ENCODE peak calls at places on chromosome 18, in four cellular contexts. Y is NCI-H510A treated with DMSO at 0.1 percent for 48 hours, N is glomerular endothelial cell, D is occipital lobe. O is an unnamed sample.

GRCh38 chr18:59123588-59124369 is 15.9 kb upstream of the SEC11C start:
- DNase-seq in N (no peak), D (peak), Y (no peak), O (no peak)

GRCh38 chr18:8771930-8772329 is 66.6 kb downstream of the MTCL1 start:
- DNase-seq in D (no peak), Y (no peak), N (no peak), O (peak)

GRCh38 chr18:13375302-13376255 is 157.0 kb downstream of the LDLRAD4 start:
- DNase-seq in Y (peak), D (peak), N (peak), O (peak)

GRCh38 chr18:49041677-49042570 is 91.2 kb upstream of the SMAD7 start:
- DNase-seq in D (no peak), N (no peak), Y (peak), O (peak)

GRCh38 chr18:58863539-58864145 is 1.0 kb upstream of the ZNF532 start:
- DNase-seq in Y (no peak), D (peak), N (no peak), O (peak)

GRCh38 chr18:51658436-51658835 is 461.0 kb upstream of the MEX3C start:
- DNase-seq in Y (no peak), N (no peak), D (no peak), O (no peak)

GRCh38 chr18:8689431-8689830 is 15.9 kb upstream of the MTCL1 start:
- DNase-seq in N (no peak), Y (no peak), D (no peak), O (peak)

GRCh38 chr18:28177828-28178635 is 1.1 kb upstream of the CDH2 start:
- DNase-seq in Y (peak), N (no peak), D (peak), O (peak)

GRCh38 chr18:48963555-48964480 is 13.1 kb upstream of the SMAD7 start:
- DNase-seq in Y (no peak), D (no peak), N (no peak), O (no peak)

O was measured in SJSA1.